ENCODE peak calls at places on chromosomes 1 and 21, in seven cellular contexts. One of them, this sample, is unnamed. For H3K27me3, the result is how much of the 10 kb centered on the place peaks cover.

GRCh38 chr21:45290948-45291612 is 3.4 kb upstream of the POFUT2 start:
- DNase-seq in CD4-positive, alpha-beta memory T cell: no peak
- DNase-seq in H7: peak
- DNase-seq in effector memory CD4-positive, alpha-beta T cell: no peak
- DNase-seq in PC-3: peak
- DNase-seq in cardiac muscle cell: no peak
- DNase-seq in CD4-positive, CD25-positive, alpha-beta regulatory T cell: no peak
- DNase-seq in this sample: no peak

GRCh38 chr1:22039594-22040347 is 12.7 kb upstream of the CDC42 start:
- DNase-seq in CD4-positive, alpha-beta memory T cell: peak
- DNase-seq in H7: peak
- DNase-seq in effector memory CD4-positive, alpha-beta T cell: peak
- DNase-seq in PC-3: peak
- DNase-seq in cardiac muscle cell: peak
- DNase-seq in CD4-positive, CD25-positive, alpha-beta regulatory T cell: peak
- DNase-seq in this sample: no peak

GRCh38 chr21:41374177-41374712 is 12.4 kb downstream of the MX2 start:
- DNase-seq in CD4-positive, alpha-beta memory T cell: no peak
- DNase-seq in H7: no peak
- DNase-seq in effector memory CD4-positive, alpha-beta T cell: no peak
- DNase-seq in PC-3: no peak
- DNase-seq in cardiac muscle cell: no peak
- DNase-seq in CD4-positive, CD25-positive, alpha-beta regulatory T cell: no peak
- DNase-seq in this sample: no peak

GRCh38 chr1:8422439-8423133 is 104.7 kb downstream of the SLC45A1 start:
- DNase-seq in CD4-positive, alpha-beta memory T cell: no peak
- DNase-seq in H7: peak
- DNase-seq in effector memory CD4-positive, alpha-beta T cell: no peak
- DNase-seq in PC-3: peak
- DNase-seq in cardiac muscle cell: peak
- DNase-seq in CD4-positive, CD25-positive, alpha-beta regulatory T cell: peak
- DNase-seq in this sample: peak

GRCh38 chr1:56525463-56526155 is 53.8 kb downstream of the PLPP3 start:
- DNase-seq in CD4-positive, alpha-beta memory T cell: no peak
- DNase-seq in H7: no peak
- DNase-seq in effector memory CD4-positive, alpha-beta T cell: no peak
- DNase-seq in PC-3: peak
- DNase-seq in cardiac muscle cell: no peak
- DNase-seq in CD4-positive, CD25-positive, alpha-beta regulatory T cell: peak
- DNase-seq in this sample: no peak

GRCh38 chr1:214289574-214290272 is 8.8 kb downstream of the SMYD2 start:
- DNase-seq in CD4-positive, alpha-beta memory T cell: no peak
- DNase-seq in H7: peak
- DNase-seq in effector memory CD4-positive, alpha-beta T cell: no peak
- DNase-seq in PC-3: no peak
- DNase-seq in cardiac muscle cell: no peak
- DNase-seq in CD4-positive, CD25-positive, alpha-beta regulatory T cell: no peak
- DNase-seq in this sample: no peak

GRCh38 chr1:2819429-2819828 is 17.9 kb upstream of the TTC34 start:
- DNase-seq in CD4-positive, alpha-beta memory T cell: no peak
- DNase-seq in H7: no peak
- DNase-seq in effector memory CD4-positive, alpha-beta T cell: no peak
- DNase-seq in PC-3: no peak
- DNase-seq in cardiac muscle cell: no peak
- DNase-seq in CD4-positive, CD25-positive, alpha-beta regulatory T cell: no peak
- DNase-seq in this sample: no peak

GRCh38 chr1:109929588-109930251 is 19.1 kb downstream of the CSF1 start:
- DNase-seq in CD4-positive, alpha-beta memory T cell: no peak
- DNase-seq in H7: peak
- DNase-seq in effector memory CD4-positive, alpha-beta T cell: no peak
- DNase-seq in PC-3: no peak
- DNase-seq in cardiac muscle cell: no peak
- DNase-seq in CD4-positive, CD25-positive, alpha-beta regulatory T cell: no peak
- DNase-seq in this sample: no peak

GRCh38 chr1:241086686-241087085 is 270.3 kb downstream of the RGS7 start:
- DNase-seq in CD4-positive, alpha-beta memory T cell: no peak
- DNase-seq in H7: no peak
- DNase-seq in effector memory CD4-positive, alpha-beta T cell: no peak
- DNase-seq in PC-3: no peak
- DNase-seq in cardiac muscle cell: no peak
- DNase-seq in CD4-positive, CD25-positive, alpha-beta regulatory T cell: no peak
- DNase-seq in this sample: no peak

GRCh38 chr21:34986561-34987533 is 62.3 kb downstream of the RUNX1 start:
- DNase-seq in CD4-positive, alpha-beta memory T cell: peak
- DNase-seq in H7: peak
- DNase-seq in effector memory CD4-positive, alpha-beta T cell: peak
- DNase-seq in PC-3: peak
- DNase-seq in cardiac muscle cell: no peak
- DNase-seq in CD4-positive, CD25-positive, alpha-beta regulatory T cell: peak
- DNase-seq in this sample: no peak

GRCh38 chr1:95040032-95040525 is 32.7 kb downstream of the ALG14 start:
- DNase-seq in CD4-positive, alpha-beta memory T cell: no peak
- DNase-seq in H7: no peak
- DNase-seq in effector memory CD4-positive, alpha-beta T cell: no peak
- DNase-seq in PC-3: peak
- DNase-seq in cardiac muscle cell: no peak
- DNase-seq in CD4-positive, CD25-positive, alpha-beta regulatory T cell: no peak
- DNase-seq in this sample: no peak

GRCh38 chr1:145871994-145872411 is 13.1 kb upstream of the PIAS3 start:
- DNase-seq in CD4-positive, alpha-beta memory T cell: no peak
- DNase-seq in H7: peak
- DNase-seq in effector memory CD4-positive, alpha-beta T cell: no peak
- DNase-seq in PC-3: no peak
- DNase-seq in cardiac muscle cell: peak
- DNase-seq in CD4-positive, CD25-positive, alpha-beta regulatory T cell: peak
- DNase-seq in this sample: peak

GRCh38 chr1:81760487-81761097 is 40.1 kb upstream of the ADGRL2 start:
- DNase-seq in CD4-positive, alpha-beta memory T cell: no peak
- DNase-seq in H7: no peak
- DNase-seq in effector memory CD4-positive, alpha-beta T cell: no peak
- DNase-seq in PC-3: peak
- DNase-seq in cardiac muscle cell: peak
- DNase-seq in CD4-positive, CD25-positive, alpha-beta regulatory T cell: no peak
- DNase-seq in this sample: no peak

GRCh38 chr1:36609241-36610027 is 126.7 kb upstream of the CSF3R start:
- DNase-seq in CD4-positive, alpha-beta memory T cell: peak
- DNase-seq in H7: peak
- DNase-seq in effector memory CD4-positive, alpha-beta T cell: peak
- DNase-seq in PC-3: peak
- DNase-seq in cardiac muscle cell: peak
- DNase-seq in CD4-positive, CD25-positive, alpha-beta regulatory T cell: peak
- DNase-seq in this sample: peak

GRCh38 chr1:154846921-154847442 is 23.1 kb downstream of the KCNN3 start:
- DNase-seq in CD4-positive, alpha-beta memory T cell: no peak
- DNase-seq in H7: peak
- DNase-seq in effector memory CD4-positive, alpha-beta T cell: no peak
- DNase-seq in PC-3: no peak
- DNase-seq in cardiac muscle cell: no peak
- DNase-seq in CD4-positive, CD25-positive, alpha-beta regulatory T cell: no peak
- DNase-seq in this sample: peak

GRCh38 chr1:224080082-224080774 is 33.7 kb upstream of the FBXO28 start:
- DNase-seq in CD4-positive, alpha-beta memory T cell: no peak
- DNase-seq in H7: no peak
- DNase-seq in effector memory CD4-positive, alpha-beta T cell: no peak
- DNase-seq in PC-3: peak
- DNase-seq in cardiac muscle cell: no peak
- DNase-seq in CD4-positive, CD25-positive, alpha-beta regulatory T cell: no peak
- DNase-seq in this sample: no peak

GRCh38 chr1:224085421-224086108 is 28.3 kb upstream of the FBXO28 start:
- DNase-seq in CD4-positive, alpha-beta memory T cell: no peak
- DNase-seq in H7: no peak
- DNase-seq in effector memory CD4-positive, alpha-beta T cell: no peak
- DNase-seq in PC-3: no peak
- DNase-seq in cardiac muscle cell: no peak
- DNase-seq in CD4-positive, CD25-positive, alpha-beta regulatory T cell: no peak
- DNase-seq in this sample: no peak

GRCh38 chr1:224084867-224085266 is 29.0 kb upstream of the FBXO28 start:
- DNase-seq in CD4-positive, alpha-beta memory T cell: no peak
- DNase-seq in H7: no peak
- DNase-seq in effector memory CD4-positive, alpha-beta T cell: no peak
- DNase-seq in PC-3: no peak
- DNase-seq in cardiac muscle cell: no peak
- DNase-seq in CD4-positive, CD25-positive, alpha-beta regulatory T cell: no peak
- DNase-seq in this sample: no peak

GRCh38 chr1:224081604-224082003 is 32.3 kb upstream of the FBXO28 start:
- DNase-seq in CD4-positive, alpha-beta memory T cell: no peak
- DNase-seq in H7: no peak
- DNase-seq in effector memory CD4-positive, alpha-beta T cell: no peak
- DNase-seq in PC-3: peak
- DNase-seq in cardiac muscle cell: no peak
- DNase-seq in CD4-positive, CD25-positive, alpha-beta regulatory T cell: no peak
- DNase-seq in this sample: no peak

DNA sequence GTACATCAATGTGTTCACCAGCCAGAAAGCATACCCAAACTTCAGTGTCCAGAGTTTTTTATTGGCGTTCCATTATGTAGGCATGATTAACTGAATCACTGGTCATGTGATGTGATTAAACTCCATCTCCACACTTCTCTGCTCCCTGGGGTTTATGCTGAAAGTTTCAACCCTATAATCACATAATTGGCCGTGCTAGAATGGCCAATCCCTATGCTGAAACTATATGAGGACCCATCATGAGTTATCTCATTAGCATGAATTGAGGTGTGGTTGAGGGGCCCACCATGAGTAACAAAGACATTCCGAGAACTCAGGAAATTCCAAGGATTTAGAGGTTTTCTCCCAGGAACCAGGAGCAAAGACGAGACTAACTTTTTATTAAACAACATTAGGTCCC is 31.8 kb upstream of the FBXO28 start:
- DNase-seq in CD4-positive, alpha-beta memory T cell: no peak
- DNase-seq in H7: no peak
- DNase-seq in effector memory CD4-positive, alpha-beta T cell: no peak
- DNase-seq in PC-3: no peak
- DNase-seq in cardiac muscle cell: no peak
- DNase-seq in CD4-positive, CD25-positive, alpha-beta regulatory T cell: no peak
- DNase-seq in this sample: no peak
- H3K27me3 ChIP-seq in CD4-positive, alpha-beta memory T cell: under half
- H3K27me3 ChIP-seq in H7: under half
- H3K27me3 ChIP-seq in effector memory CD4-positive, alpha-beta T cell: under half
- H3K27me3 ChIP-seq in PC-3: under half
- H3K27me3 ChIP-seq in cardiac muscle cell: under half
- H3K27me3 ChIP-seq in CD4-positive, CD25-positive, alpha-beta regulatory T cell: under half
- H3K27me3 ChIP-seq in this sample: under half

DNA sequence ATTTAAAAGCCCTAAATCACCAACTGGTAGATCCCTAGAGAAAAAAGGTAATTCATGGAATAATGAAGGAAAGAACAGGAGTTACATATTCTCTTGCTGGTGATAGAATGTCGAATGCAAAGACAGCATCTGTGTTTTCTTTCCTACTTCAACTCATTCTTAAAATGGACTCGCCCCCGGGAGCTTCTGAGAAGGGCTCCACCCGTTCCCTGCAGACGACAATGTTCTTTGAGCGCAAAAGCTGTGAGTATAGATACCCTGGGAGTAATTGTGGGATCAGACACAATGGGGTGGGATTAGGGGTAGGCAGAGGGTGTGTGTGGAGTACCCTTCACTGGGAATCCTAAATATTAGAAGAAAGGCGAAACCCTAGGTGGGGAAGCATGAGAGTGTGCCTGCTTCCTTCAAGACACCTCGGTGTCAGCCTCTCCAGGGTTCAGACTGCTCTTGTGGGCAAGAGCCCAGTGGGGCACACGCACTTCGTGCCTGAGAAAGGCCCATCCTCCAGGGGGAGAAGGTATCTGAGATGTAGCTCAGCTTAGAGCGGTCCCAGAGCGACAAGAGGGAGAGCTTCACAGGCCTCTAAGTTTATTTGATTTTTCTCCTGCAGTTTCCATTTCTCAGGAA is 123.3 kb upstream of the DPYD start:
- DNase-seq in CD4-positive, alpha-beta memory T cell: no peak
- DNase-seq in H7: peak
- DNase-seq in effector memory CD4-positive, alpha-beta T cell: no peak
- DNase-seq in PC-3: no peak
- DNase-seq in cardiac muscle cell: no peak
- DNase-seq in CD4-positive, CD25-positive, alpha-beta regulatory T cell: no peak
- DNase-seq in this sample: no peak
- H3K27me3 ChIP-seq in CD4-positive, alpha-beta memory T cell: under half
- H3K27me3 ChIP-seq in H7: half or more
- H3K27me3 ChIP-seq in effector memory CD4-positive, alpha-beta T cell: under half
- H3K27me3 ChIP-seq in PC-3: under half
- H3K27me3 ChIP-seq in cardiac muscle cell: half or more
- H3K27me3 ChIP-seq in CD4-positive, CD25-positive, alpha-beta regulatory T cell: under half
- H3K27me3 ChIP-seq in this sample: under half

DNA sequence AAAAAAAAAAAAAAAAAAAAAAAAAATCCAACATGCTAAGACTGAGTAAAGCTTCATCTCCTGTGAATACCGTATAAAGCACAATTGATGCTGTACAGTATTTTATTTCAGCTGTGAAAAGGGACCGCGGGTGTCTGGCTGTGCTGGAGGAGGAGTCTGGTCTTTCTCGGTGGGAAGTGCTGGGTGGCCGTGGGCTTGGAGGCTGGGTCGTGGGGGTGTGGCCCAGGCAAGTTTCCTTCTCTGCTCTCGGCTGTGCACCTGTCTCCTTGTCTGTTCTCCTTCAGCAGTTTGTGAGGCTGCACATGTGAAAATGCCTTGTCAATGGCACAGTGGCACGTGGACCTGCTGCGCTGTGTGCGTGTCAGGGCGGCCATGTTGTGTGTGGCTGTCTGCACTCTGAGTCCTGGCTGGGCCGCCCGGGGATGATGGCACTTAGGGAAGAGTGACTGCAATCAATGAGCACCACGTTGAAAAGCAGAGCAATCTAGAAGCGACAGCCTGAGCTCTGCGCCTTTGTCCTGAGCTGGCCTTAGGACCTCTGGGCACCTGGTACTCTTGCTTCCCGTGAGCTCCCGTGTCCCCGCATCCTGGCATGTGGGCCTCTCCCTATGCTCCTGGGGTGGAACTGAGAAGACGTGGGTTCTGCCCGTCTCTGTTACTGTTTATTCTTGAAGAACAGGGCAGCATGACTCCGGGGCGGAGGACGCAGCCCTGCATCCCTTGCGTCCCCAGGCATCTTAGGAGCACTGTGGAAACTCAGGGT is 14.5 kb downstream of the AGPAT3 start:
- DNase-seq in CD4-positive, alpha-beta memory T cell: no peak
- DNase-seq in H7: peak
- DNase-seq in effector memory CD4-positive, alpha-beta T cell: no peak
- DNase-seq in PC-3: no peak
- DNase-seq in cardiac muscle cell: no peak
- DNase-seq in CD4-positive, CD25-positive, alpha-beta regulatory T cell: no peak
- DNase-seq in this sample: no peak
- H3K27me3 ChIP-seq in CD4-positive, alpha-beta memory T cell: under half
- H3K27me3 ChIP-seq in H7: under half
- H3K27me3 ChIP-seq in effector memory CD4-positive, alpha-beta T cell: under half
- H3K27me3 ChIP-seq in PC-3: under half
- H3K27me3 ChIP-seq in cardiac muscle cell: under half
- H3K27me3 ChIP-seq in CD4-positive, CD25-positive, alpha-beta regulatory T cell: under half
- H3K27me3 ChIP-seq in this sample: under half

DNA sequence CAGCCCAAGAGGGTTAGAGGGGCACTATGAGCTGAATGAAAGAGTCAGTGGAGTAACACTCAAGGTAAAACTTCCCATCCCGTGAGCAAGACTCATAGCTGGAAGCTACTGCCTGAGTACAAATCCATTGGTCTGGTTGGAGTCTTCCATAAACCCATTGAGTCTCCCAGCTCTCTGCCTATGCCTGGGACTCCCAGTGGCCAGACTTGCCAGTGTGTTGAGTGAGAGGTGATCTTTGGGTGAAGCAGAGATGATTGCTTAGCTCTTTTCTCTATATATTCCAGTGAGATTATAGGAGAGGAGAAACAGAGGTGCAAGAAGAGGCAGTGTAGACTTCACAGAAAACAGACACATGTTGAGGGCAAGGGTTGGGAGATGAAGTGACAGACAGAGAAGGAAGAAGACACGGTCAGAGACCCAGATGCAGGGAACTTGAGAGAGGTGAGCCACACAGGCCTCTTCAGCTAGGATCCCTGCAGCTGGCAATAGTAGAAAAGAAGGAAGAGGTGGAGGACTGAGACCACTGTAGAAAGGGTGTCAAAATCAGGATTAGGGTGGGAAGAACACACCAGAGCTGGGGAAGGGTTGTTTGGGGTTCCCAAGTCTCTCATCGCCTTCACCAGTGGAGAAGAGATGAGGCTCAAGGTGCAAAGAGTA is 3.7 kb downstream of the FOXD2 start:
- DNase-seq in CD4-positive, alpha-beta memory T cell: no peak
- DNase-seq in H7: peak
- DNase-seq in effector memory CD4-positive, alpha-beta T cell: no peak
- DNase-seq in PC-3: no peak
- DNase-seq in cardiac muscle cell: no peak
- DNase-seq in CD4-positive, CD25-positive, alpha-beta regulatory T cell: no peak
- DNase-seq in this sample: no peak
- H3K27me3 ChIP-seq in CD4-positive, alpha-beta memory T cell: half or more
- H3K27me3 ChIP-seq in H7: half or more
- H3K27me3 ChIP-seq in effector memory CD4-positive, alpha-beta T cell: half or more
- H3K27me3 ChIP-seq in PC-3: under half
- H3K27me3 ChIP-seq in cardiac muscle cell: half or more
- H3K27me3 ChIP-seq in CD4-positive, CD25-positive, alpha-beta regulatory T cell: under half
- H3K27me3 ChIP-seq in this sample: half or more